ENCODE peak calls at places on chromosome 21, in five cellular contexts. G is NCI-H1417, D is posterior cingulate gyrus, S is erythroblast, B is iPS DF 19.7. C is an unnamed sample.

GRCh38 chr21:40844935-40845334 is 2.0 kb downstream of the DSCAM start:
- DNase-seq in G (peak; percentile 17), D (no peak), S (no peak), B (no peak), C (no peak)

GRCh38 chr21:16608209-16608830 is 878.5 kb downstream of the USP25 start:
- DNase-seq in B (no peak), D (no peak), G (no peak), S (no peak), C (no peak)

GRCh38 chr21:39120876-39121599 is 62.2 kb downstream of the PSMG1 start:
- DNase-seq in B (no peak), D (no peak), G (no peak), S (no peak), C (no peak)

GRCh38 chr21:36994501-36995189 is 11.9 kb upstream of the RIPPLY3 start:
- DNase-seq in D (no peak), S (peak; percentile 14), G (no peak), B (no peak), C (no peak)

GRCh38 chr21:38639782-38640750 is 141.8 kb upstream of the ERG start:
- DNase-seq in D (no peak), B (no peak), S (no peak), G (no peak), C (no peak)

GRCh38 chr21:42125571-42126544 is 54.7 kb downstream of the UMODL1 start:
- DNase-seq in S (no peak), G (peak; percentile 49), D (no peak), B (no peak), C (peak; percentile 74)

GRCh38 chr21:42002421-42002958 is 7.7 kb downstream of the ZBTB21 start:
- DNase-seq in B (no peak), S (no peak), G (no peak), D (no peak), C (peak; percentile 93)

GRCh38 chr21:25564349-25564948 is 42.8 kb downstream of the MRPL39 start:
- DNase-seq in S (no peak), G (no peak), B (no peak), D (no peak), C (no peak)

GRCh38 chr21:42102063-42102462 is 30.9 kb downstream of the UMODL1 start:
- DNase-seq in B (no peak), G (no peak), D (no peak), S (no peak), C (no peak)

GRCh38 chr21:42496839-42497202 is 797 bp upstream of the RSPH1 start:
- DNase-seq in D (peak; percentile 52), B (no peak), G (peak; percentile 90), S (no peak), C (no peak)

GRCh38 chr21:20306836-20307235 is 691.4 kb upstream of the NCAM2 start:
- DNase-seq in G (no peak), D (no peak), S (no peak), B (no peak), C (no peak)

GRCh38 chr21:18070392-18070791 is 174.2 kb upstream of the CHODL start:
- DNase-seq in G (no peak), B (no peak), D (no peak), S (no peak), C (no peak)

GRCh38 chr21:37006243-37006520 is 320 bp upstream of the RIPPLY3 start:
- DNase-seq in G (no peak), B (no peak), S (no peak), D (no peak), C (no peak)

GRCh38 chr21:15058718-15059316 is 6.0 kb downstream of the NRIP1 start:
- DNase-seq in S (peak; percentile 37), B (no peak), G (peak; percentile 39), D (no peak), C (peak; percentile 68)

GRCh38 chr21:16571594-16571993 is 841.8 kb downstream of the USP25 start:
- DNase-seq in D (no peak), S (no peak), B (no peak), G (no peak), C (peak; percentile 19)

GRCh38 chr21:29499734-29500343 is 201.1 kb downstream of the BACH1 start:
- DNase-seq in D (no peak), G (peak; percentile 35), S (peak; percentile 19), B (peak; percentile 47), C (peak; percentile 44)

GRCh38 chr21:37837381-37837780 is 78.9 kb downstream of the KCNJ6 start:
- DNase-seq in G (no peak), D (no peak), S (no peak), B (no peak), C (no peak)

GRCh38 chr21:16873581-16873980 is 639.3 kb upstream of the CXADR start:
- DNase-seq in G (no peak), D (no peak), B (no peak), S (no peak), C (no peak)

GRCh38 chr21:30646904-30647303 is 4.2 kb downstream of the KRTAP20-3 start:
- DNase-seq in S (no peak), D (no peak), G (no peak), B (no peak), C (no peak)

GRCh38 chr21:35217504-35218060 is 168.5 kb upstream of the RUNX1 start:
- DNase-seq in G (peak; percentile 79), D (no peak), S (no peak), B (peak; percentile 42), C (peak; percentile 71)

GRCh38 chr21:37742532-37742931 is 173.7 kb downstream of the KCNJ6 start:
- DNase-seq in S (no peak), B (no peak), G (no peak), D (no peak), C (peak; percentile 15)

GRCh38 chr21:36518883-36519492 is 39.1 kb upstream of the CLDN14 start:
- DNase-seq in G (no peak), D (no peak), S (no peak), B (no peak), C (no peak)

GRCh38 chr21:33836408-33836807 is 79.2 kb downstream of the ATP5PO start:
- DNase-seq in S (no peak), G (no peak), B (no peak), D (no peak), C (no peak)

GRCh38 chr21:28971171-28971570 is 21.5 kb downstream of the LTN1 start:
- DNase-seq in B (no peak), G (no peak), D (no peak), S (no peak), C (peak; percentile 51)

GRCh38 chr21:26072891-26073615 is 97.5 kb downstream of the APP start:
- DNase-seq in G (no peak), B (no peak), D (no peak), S (no peak), C (peak; percentile 46)

GRCh38 chr21:29230541-29231275 is 68.0 kb upstream of the BACH1 start:
- DNase-seq in B (no peak), G (no peak), D (no peak), S (no peak), C (peak; percentile 27)

GRCh38 chr21:46188226-46189212 is 4.3 kb upstream of the SPATC1L start:
- DNase-seq in B (no peak), D (peak; percentile 48), S (no peak), G (peak; percentile 28), C (peak; percentile 84)

GRCh38 chr21:42532466-42533181 is 19.0 kb downstream of the SLC37A1 start:
- DNase-seq in S (no peak), D (peak; percentile 86), B (no peak), G (peak; percentile 60), C (no peak)

GRCh38 chr21:24395320-24395933 is 1211.9 kb downstream of the MRPL39 start:
- DNase-seq in S (no peak), B (no peak), G (peak; percentile 16), D (no peak), C (peak; percentile 31)

GRCh38 chr21:43735236-43736091 is 16.5 kb downstream of the PDXK start:
- DNase-seq in B (no peak), S (no peak), G (no peak), D (no peak), C (no peak)

GRCh38 chr21:44962481-44962966 is 22.7 kb downstream of the SLX9 start:
- DNase-seq in S (no peak), D (no peak), B (no peak), G (no peak), C (peak; percentile 92)

GRCh38 chr21:41358193-41359166 is 3.3 kb upstream of the MX2 start:
- DNase-seq in D (no peak), B (no peak), S (no peak), G (no peak), C (no peak)

GRCh38 chr21:39313042-39313456 is 383 bp downstream of the BRWD1 start:
- DNase-seq in G (no peak), B (no peak), D (peak; percentile 45), S (no peak), C (no peak)

GRCh38 chr21:44492572-44493385 is 37.5 kb downstream of the LRRC3 start:
- DNase-seq in D (no peak), B (no peak), S (no peak), G (no peak), C (no peak)

GRCh38 chr21:15895142-15896106 is 165.6 kb downstream of the USP25 start:
- DNase-seq in S (no peak), G (no peak), B (no peak), D (no peak), C (peak; percentile 12)

GRCh38 chr21:21973806-21974205 is 975.6 kb downstream of the NCAM2 start:
- DNase-seq in D (no peak), G (no peak), B (no peak), S (no peak), C (no peak)

GRCh38 chr21:38818336-38818723 is 12.6 kb downstream of the ETS2 start:
- DNase-seq in S (no peak), B (no peak), G (no peak), D (no peak), C (no peak)

GRCh38 chr21:27363719-27364479 is 397.0 kb upstream of the ADAMTS5 start:
- DNase-seq in B (no peak), G (no peak), D (no peak), S (no peak), C (peak; percentile 69)

GRCh38 chr21:45293726-45294401 is 6.2 kb upstream of the POFUT2 start:
- DNase-seq in B (no peak), G (no peak), S (no peak), D (no peak), C (no peak)

C was measured in adipocyte.